ENCODE peak calls at places on chromosomes 13 and 19, in four cellular contexts. K, Y, X and H are unnamed samples.

GRCh38 chr13:111516712-111517640 is 196.5 kb downstream of the TEX29 start:
- DNase-seq in X (no peak), Y (no peak), K (no peak), H (no peak)

GRCh38 chr13:109715902-109716301 is 70.5 kb downstream of the IRS2 start:
- DNase-seq in Y (peak), X (no peak), K (no peak), H (no peak)

GRCh38 chr19:5547881-5548280 is 19.9 kb downstream of the TINCR start:
- DNase-seq in K (no peak), X (peak), Y (peak), H (peak)

GRCh38 chr19:18915639-18916038 is 3.5 kb downstream of the COPE start:
- DNase-seq in K (no peak), X (peak), Y (peak), H (peak)

GRCh38 chr13:95569966-95570365 is 17.4 kb downstream of the CLDN10 start:
- DNase-seq in X (no peak), K (no peak), Y (no peak), H (no peak)

GRCh38 chr13:74026753-74027152 is 107.5 kb downstream of the KLF12 start:
- DNase-seq in K (peak), X (no peak), Y (no peak), H (no peak)

GRCh38 chr13:110471833-110472162 is 89.7 kb downstream of the RAB20 start:
- DNase-seq in Y (no peak), K (peak), X (no peak), H (no peak)

GRCh38 chr19:35742121-35742724 is at the start of gene IGFLR1:
- DNase-seq in X (no peak), Y (no peak), K (peak), H (no peak)

GRCh38 chr19:16018801-16019551 is 57.3 kb upstream of the TPM4 start:
- DNase-seq in Y (no peak), K (no peak), X (no peak), H (peak)

GRCh38 chr19:47848871-47849473 is 10.1 kb upstream of the TPRX2 start:
- DNase-seq in X (peak), K (no peak), Y (peak), H (peak)

GRCh38 chr13:92843549-92843948 is 383.1 kb upstream of the GPC6 start:
- DNase-seq in Y (no peak), K (no peak), X (no peak), H (no peak)

GRCh38 chr13:80334582-80335260 is 6.2 kb downstream of the SPRY2 start:
- DNase-seq in X (no peak), Y (no peak), K (no peak), H (no peak)

GRCh38 chr19:49205114-49205513 is 47.5 kb downstream of the TRPM4 start:
- DNase-seq in X (no peak), Y (no peak), K (no peak), H (no peak)

GRCh38 chr13:70769771-70770326 is 661.6 kb upstream of the KLHL1 start:
- DNase-seq in Y (no peak), X (no peak), K (no peak), H (peak)

GRCh38 chr19:44752816-44753618 is 4.5 kb downstream of the BCL3 start:
- DNase-seq in X (peak), K (peak), Y (peak), H (peak)
- TF ChIP-seq PBX3 in X (no peak), K (peak), Y (peak), H (peak)

GRCh38 chr13:43986395-43986794 is 106.7 kb downstream of the LACC1 start:
- DNase-seq in X (no peak), Y (no peak), K (no peak), H (no peak)
- TF ChIP-seq PBX3 in X (no peak), Y (no peak), K (no peak), H (no peak)

DNA sequence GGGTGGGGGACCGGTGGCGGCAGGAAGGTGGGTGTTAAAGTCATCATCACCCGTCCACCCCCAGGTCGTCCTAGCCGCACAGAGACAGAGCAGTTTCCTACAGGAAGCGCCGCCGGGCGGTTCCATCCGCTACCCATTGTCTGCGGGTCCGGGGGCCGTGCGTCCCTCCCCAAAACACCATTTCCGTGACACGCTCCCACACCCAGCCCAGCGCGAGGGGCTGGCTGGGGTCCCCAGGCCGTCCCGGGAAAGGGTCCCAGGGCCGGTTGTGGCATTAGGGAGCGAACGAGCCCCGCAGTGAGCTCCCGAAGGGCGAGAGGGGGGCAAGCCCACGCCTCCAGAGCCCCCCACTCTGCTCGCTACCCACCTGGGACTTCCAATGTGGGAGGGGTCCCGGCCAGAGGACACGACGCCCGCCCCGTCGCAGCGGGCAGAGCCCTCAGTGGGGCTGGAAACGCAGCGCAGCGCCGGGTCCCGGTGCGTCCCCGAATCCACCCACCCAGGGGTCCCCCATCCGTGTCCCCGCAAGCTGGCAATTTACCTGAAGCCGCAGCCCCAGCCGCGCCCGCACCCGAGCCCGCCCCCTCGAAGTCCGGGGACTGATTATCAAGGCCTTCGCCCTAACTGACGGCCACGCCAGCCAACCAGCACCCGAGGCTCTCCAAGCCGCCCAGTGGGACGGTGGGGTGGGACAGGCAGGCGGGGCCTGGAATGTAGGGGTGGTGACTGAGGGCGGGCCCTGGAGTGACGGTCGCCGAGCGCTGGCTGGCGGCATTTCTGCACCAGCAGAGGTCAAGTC is at the start of gene KANK3:
- DNase-seq in K (peak), Y (peak), X (peak), H (peak)
- TF ChIP-seq PBX3 in K (peak), Y (peak), X (peak), H (peak)

GRCh38 chr19:57099199-57099661 is 20.6 kb upstream of the USP29 start:
- DNase-seq in X (peak), K (no peak), Y (peak), H (peak)
- TF ChIP-seq PBX3 in X (no peak), K (no peak), Y (no peak), H (no peak)

GRCh38 chr19:4186087-4186993 is 3.9 kb downstream of the ANKRD24 start:
- DNase-seq in K (no peak), Y (peak), X (peak), H (peak)

GRCh38 chr19:4194353-4194752 is 11.9 kb downstream of the ANKRD24 start:
- DNase-seq in X (no peak), Y (no peak), K (no peak), H (no peak)

GRCh38 chr19:4187313-4188122 is 5.0 kb downstream of the ANKRD24 start:
- DNase-seq in K (no peak), Y (no peak), X (no peak), H (no peak)

GRCh38 chr19:4189641-4190040 is 7.2 kb downstream of the ANKRD24 start:
- DNase-seq in Y (no peak), K (no peak), X (no peak), H (no peak)

GRCh38 chr19:4191044-4191443 is 8.6 kb downstream of the ANKRD24 start:
- DNase-seq in X (no peak), Y (no peak), K (no peak), H (no peak)
- TF ChIP-seq PBX3 in X (no peak), Y (no peak), K (no peak), H (no peak)

GRCh38 chr13:103395140-103395539 is 328.9 kb upstream of the SLC10A2 start:
- DNase-seq in Y (no peak), X (no peak), K (no peak), H (no peak)
- TF ChIP-seq PBX3 in Y (no peak), X (no peak), K (no peak), H (no peak)